ENCODE peak calls at places on chromosomes 6 and 20, in six cellular contexts. I is tibial artery, J is PC-3, S is transverse colon, P is heart left ventricle, K is neural progenitor cell. U is an unnamed sample.
A peak's percentile ranks its signal among the peaks of the same experiment; 100 is the strongest.

GRCh38 chr6:130995783-130996447 is 67.1 kb downstream of the EPB41L2 start:
- DNase-seq in J (peak; percentile 51), I (no peak), K (no peak), P (no peak), S (no peak), U (peak; percentile 27)

GRCh38 chr6:42190784-42191183 is 4.0 kb downstream of the GUCA1B start:
- DNase-seq in I (no peak), J (no peak), K (no peak), S (no peak), P (no peak), U (peak; percentile 31)

GRCh38 chr6:148530394-148530923 is 187.8 kb downstream of the SASH1 start:
- DNase-seq in J (peak; percentile 32), I (no peak), S (no peak), K (no peak), P (no peak), U (peak; percentile 48)

GRCh38 chr20:47785900-47786762 is 850 bp upstream of the SULF2 start:
- DNase-seq in I (peak; percentile 64), J (peak; percentile 90), K (peak; percentile 88), S (peak; percentile 69), P (peak; percentile 68), U (peak; percentile 70)

GRCh38 chr6:64034840-64035656 is 399.4 kb downstream of the PHF3 start:
- DNase-seq in J (peak; percentile 65), P (no peak), I (no peak), S (no peak), K (no peak), U (peak; percentile 97)

GRCh38 chr6:38110407-38111025 is 291.0 kb downstream of the ZFAND3 start:
- DNase-seq in K (no peak), I (no peak), P (peak; percentile 37), S (no peak), J (no peak), U (no peak)

GRCh38 chr20:46709055-46709458 is 392 bp upstream of the SLC2A10 start:
- DNase-seq in S (peak; percentile 51), I (no peak), P (no peak), K (no peak), J (peak; percentile 14), U (peak; percentile 62)

GRCh38 chr6:130713144-130713543 is 114.1 kb upstream of the SMLR1 start:
- DNase-seq in K (peak; percentile 85), P (no peak), S (no peak), I (no peak), J (no peak), U (no peak)

GRCh38 chr6:32116674-32117073 is 7.5 kb upstream of the TNXB start:
- DNase-seq in S (no peak), J (peak; percentile 47), P (no peak), K (peak; percentile 54), I (no peak), U (no peak)

GRCh38 chr6:32118782-32119628 is 9.0 kb downstream of the ATF6B start:
- DNase-seq in I (peak; percentile 82), P (peak; percentile 86), S (peak; percentile 90), J (peak; percentile 83), K (peak; percentile 87), U (peak; percentile 68)

GRCh38 chr6:32114853-32115252 is 5.7 kb upstream of the TNXB start:
- DNase-seq in P (peak; percentile 23), S (no peak), K (no peak), I (no peak), J (peak; percentile 87), U (no peak)

GRCh38 chr6:32115623-32116022 is 6.5 kb upstream of the TNXB start:
- DNase-seq in I (no peak), K (no peak), J (no peak), S (no peak), P (peak; percentile 23), U (no peak)

DNA sequence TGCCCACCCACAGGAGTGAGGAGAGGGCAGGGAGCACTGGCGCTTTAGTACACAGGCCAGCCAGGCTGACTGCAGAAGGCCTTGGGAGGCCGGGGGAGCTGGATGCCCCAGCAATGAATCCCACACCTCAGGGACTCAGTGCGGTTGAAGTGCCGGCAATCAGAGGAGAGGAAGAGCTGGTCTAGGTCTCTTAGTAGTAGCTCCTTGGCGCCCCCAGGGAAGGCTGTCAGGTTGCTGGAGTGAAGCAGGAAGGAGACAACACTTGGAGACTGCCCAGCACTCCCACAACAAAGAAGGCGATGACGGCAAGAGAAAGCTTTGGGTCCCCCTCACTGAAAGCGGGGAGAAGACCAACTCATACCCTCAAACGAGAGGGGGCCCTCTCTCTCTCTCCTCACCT is 8.3 kb upstream of the TNXB start:
- DNase-seq in S (no peak), J (no peak), I (no peak), K (no peak), P (no peak), U (no peak)
- H3K36me3 ChIP-seq in S (no peaks in the 10 kb centered on the region), J (peaks cover 22% of the 10 kb centered on the region), I (peaks cover 54% of the 10 kb centered on the region), K (no peaks in the 10 kb centered on the region), P (peaks cover 37% of the 10 kb centered on the region), U (peaks cover 37% of the 10 kb centered on the region)

DNA sequence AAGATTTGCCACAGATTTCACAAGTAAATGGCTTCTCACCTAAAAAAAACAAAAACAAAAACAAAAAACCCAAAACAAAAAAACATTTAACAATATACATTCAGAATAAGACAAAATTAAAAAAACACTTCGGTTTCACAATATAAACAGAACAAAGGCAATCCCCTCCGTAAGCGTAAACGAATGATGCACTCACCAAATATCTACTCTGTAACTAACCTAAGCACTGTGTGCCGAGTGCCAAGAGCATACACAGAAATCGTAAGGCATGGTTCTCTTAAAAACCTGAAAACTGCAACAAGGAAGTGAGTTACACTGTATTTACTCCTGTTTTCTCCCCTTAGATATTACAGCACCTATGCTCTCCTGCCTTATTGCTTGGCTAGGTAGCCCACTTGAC is 12.1 kb upstream of the MICAL1 start:
- DNase-seq in S (no peak), K (no peak), I (no peak), J (no peak), P (no peak), U (no peak)
- H3K36me3 ChIP-seq in S (no peaks in the 10 kb centered on the region), K (peaks cover 15% of the 10 kb centered on the region), I (peaks cover 94% of the 10 kb centered on the region), J (peaks cover 24% of the 10 kb centered on the region), P (peaks cover 20% of the 10 kb centered on the region), U (peaks cover 15% of the 10 kb centered on the region)

DNA sequence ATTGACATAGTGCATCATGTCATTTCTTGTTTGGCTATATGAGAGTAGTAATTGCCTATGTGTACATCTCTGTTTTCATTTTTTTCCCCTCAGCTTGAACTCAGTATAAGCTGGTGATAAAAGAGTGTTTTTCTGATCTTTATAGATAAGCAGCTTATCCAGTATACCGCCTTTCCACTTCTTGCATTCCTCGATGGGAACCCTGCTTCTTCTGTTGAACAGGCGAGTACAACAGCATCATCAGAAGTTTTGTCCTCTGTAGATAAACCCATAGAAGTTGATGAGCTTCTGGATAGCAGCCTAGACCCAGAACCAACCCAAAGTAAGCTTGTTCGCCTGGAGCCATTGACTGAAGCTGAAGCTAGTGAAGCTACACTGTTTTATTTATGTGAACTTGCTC is 32.3 kb downstream of the HSF2 start:
- DNase-seq in S (no peak), P (no peak), I (no peak), K (no peak), J (no peak), U (no peak)
- H3K36me3 ChIP-seq in S (no peaks in the 10 kb centered on the region), P (peaks cover 5% of the 10 kb centered on the region), I (peaks cover 27% of the 10 kb centered on the region), K (peaks cover 35% of the 10 kb centered on the region), J (no peaks in the 10 kb centered on the region), U (no peaks in the 10 kb centered on the region)

GRCh38 chr6:7883381-7883780 is 27.2 kb downstream of the TXNDC5 start:
- DNase-seq in K (no peak), S (no peak), J (no peak), I (no peak), P (no peak), U (no peak)
- H3K36me3 ChIP-seq in K (peaks cover 6% of the 10 kb centered on the region), S (peaks cover 4% of the 10 kb centered on the region), J (peaks cover 64% of the 10 kb centered on the region), I (peaks cover 88% of the 10 kb centered on the region), P (peaks cover 43% of the 10 kb centered on the region), U (peaks cover 18% of the 10 kb centered on the region)

GRCh38 chr6:78954740-78955139 is 87.4 kb downstream of the IRAK1BP1 start:
- DNase-seq in K (no peak), J (no peak), S (no peak), I (no peak), P (no peak), U (no peak)
- H3K36me3 ChIP-seq in K (peaks cover 84% of the 10 kb centered on the region), J (peaks cover 33% of the 10 kb centered on the region), S (no peaks in the 10 kb centered on the region), I (peaks cover 79% of the 10 kb centered on the region), P (peaks cover 14% of the 10 kb centered on the region), U (peaks cover 2% of the 10 kb centered on the region)

GRCh38 chr6:140029551-140029950 is 655.1 kb upstream of the CITED2 start:
- DNase-seq in K (no peak), I (no peak), P (no peak), S (no peak), J (no peak), U (no peak)

GRCh38 chr6:140032177-140032576 is 657.7 kb upstream of the CITED2 start:
- DNase-seq in I (no peak), K (no peak), J (no peak), P (no peak), S (no peak), U (no peak)

GRCh38 chr6:140026561-140026960 is 652.1 kb upstream of the CITED2 start:
- DNase-seq in I (no peak), K (no peak), P (no peak), S (no peak), J (no peak), U (no peak)

GRCh38 chr6:140025171-140025570 is 650.7 kb upstream of the CITED2 start:
- DNase-seq in K (no peak), S (no peak), J (no peak), I (no peak), P (no peak), U (no peak)

GRCh38 chr6:140027239-140027638 is 652.8 kb upstream of the CITED2 start:
- DNase-seq in K (no peak), P (no peak), S (no peak), I (no peak), J (no peak), U (no peak)
- H3K36me3 ChIP-seq in K (no peaks in the 10 kb centered on the region), P (no peaks in the 10 kb centered on the region), S (no peaks in the 10 kb centered on the region), I (no peaks in the 10 kb centered on the region), J (no peaks in the 10 kb centered on the region), U (no peaks in the 10 kb centered on the region)

GRCh38 chr6:6595025-6595424 is 6.5 kb downstream of the LY86 start:
- DNase-seq in P (no peak), I (no peak), K (no peak), S (no peak), J (no peak), U (no peak)
- H3K36me3 ChIP-seq in P (no peaks in the 10 kb centered on the region), I (no peaks in the 10 kb centered on the region), K (no peaks in the 10 kb centered on the region), S (no peaks in the 10 kb centered on the region), J (no peaks in the 10 kb centered on the region), U (no peaks in the 10 kb centered on the region)

DNA sequence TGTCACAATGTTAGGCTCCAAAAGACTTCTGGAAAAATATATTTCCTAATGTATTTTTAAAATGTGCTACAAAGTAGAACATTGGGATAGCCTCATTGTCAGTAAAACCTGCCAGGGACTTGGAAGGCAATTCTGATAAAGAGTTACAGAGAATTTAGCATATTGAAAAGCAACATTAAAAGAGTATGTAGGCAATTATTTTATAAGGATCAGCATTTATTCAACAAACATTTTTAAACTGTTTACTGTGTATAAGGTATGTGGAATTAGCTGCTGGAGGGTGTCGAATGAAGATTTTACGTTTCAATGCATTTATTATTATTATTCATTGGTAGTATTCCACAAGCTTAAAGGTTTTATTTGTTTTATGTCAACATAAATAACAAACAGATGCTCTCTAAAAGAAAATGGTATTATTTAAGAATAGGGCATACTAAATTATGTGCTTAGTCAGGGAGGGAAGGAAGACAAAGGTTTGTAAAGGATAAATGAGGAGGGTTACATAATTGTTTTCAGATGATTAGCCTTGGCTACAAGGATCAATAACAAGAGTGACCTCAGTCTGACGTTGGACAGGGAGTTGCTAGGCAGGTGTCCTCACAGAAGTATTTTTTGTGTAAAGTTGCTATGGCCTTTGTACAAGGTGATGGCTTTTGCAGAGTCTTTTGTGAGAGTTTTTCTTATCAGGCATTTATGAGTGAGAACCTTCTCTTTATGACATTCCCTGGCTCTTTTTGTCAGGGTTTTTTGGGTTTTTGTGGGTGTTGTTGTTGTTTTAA is 313.4 kb upstream of the PLCB4 start:
- DNase-seq in I (no peak), P (no peak), S (no peak), J (no peak), K (no peak), U (no peak)
- H3K36me3 ChIP-seq in I (no peaks in the 10 kb centered on the region), P (no peaks in the 10 kb centered on the region), S (no peaks in the 10 kb centered on the region), J (no peaks in the 10 kb centered on the region), K (no peaks in the 10 kb centered on the region), U (no peaks in the 10 kb centered on the region)